ENCODE peak calls at places on chromosomes 5 and 9, in eight cellular contexts. D is IMR-90, L is A549, A is endodermal cell, E is endothelial cell, N is Calu3, K is fibroblast of pulmonary artery, Q is upper lobe of right lung. U is an unnamed sample.

GRCh38 chr9:20512636-20513035 is 109.7 kb downstream of the MLLT3 start:
- DNase-seq in D (peak; percentile 23), L (no peak), A (no peak), E (no peak), N (no peak), K (no peak), Q (no peak), U (no peak)

GRCh38 chr5:56631719-56632118 is 183.6 kb upstream of the MAP3K1 start:
- DNase-seq in D (no peak), L (no peak), A (no peak), E (no peak), N (no peak), K (no peak), Q (no peak), U (no peak)

GRCh38 chr5:43038523-43038989 is 1.6 kb downstream of the ANXA2R start:
- DNase-seq in D (peak; percentile 82), L (no peak), A (no peak), E (no peak), N (peak; percentile 50), K (peak; percentile 40), Q (no peak), U (no peak)

GRCh38 chr9:124296800-124297552 is 39.2 kb downstream of the NEK6 start:
- DNase-seq in D (no peak), L (no peak), A (no peak), E (no peak), N (no peak), K (no peak), Q (no peak), U (no peak)

GRCh38 chr5:77928776-77929175 is 152.6 kb upstream of the TBCA start:
- DNase-seq in D (no peak), L (no peak), A (no peak), E (no peak), N (no peak), K (no peak), Q (no peak), U (no peak)

GRCh38 chr9:134544388-134545212 is 97.0 kb upstream of the COL5A1 start:
- DNase-seq in D (peak; percentile 73), L (no peak), A (peak; percentile 91), E (no peak), N (peak; percentile 36), K (peak; percentile 77), Q (peak; percentile 58), U (peak; percentile 39)

GRCh38 chr9:136572003-136572595 is 26.3 kb upstream of the NOTCH1 start:
- DNase-seq in D (peak; percentile 77), L (peak; percentile 76), A (peak; percentile 99), E (peak; percentile 57), N (peak; percentile 15), K (peak; percentile 80), Q (no peak), U (peak; percentile 57)

GRCh38 chr9:92740015-92740408 is 24.6 kb downstream of the BICD2 start:
- DNase-seq in D (peak; percentile 55), L (no peak), A (no peak), E (no peak), N (no peak), K (peak; percentile 60), Q (no peak), U (no peak)

GRCh38 chr5:145203193-145203592 is 631.9 kb downstream of the PRELID2 start:
- DNase-seq in D (peak; percentile 35), L (no peak), A (no peak), E (no peak), N (no peak), K (peak; percentile 53), Q (no peak), U (no peak)

GRCh38 chr5:73299017-73299630 is 126.1 kb downstream of the TMEM174 start:
- DNase-seq in D (no peak), L (no peak), A (peak; percentile 87), E (peak; percentile 63), N (peak; percentile 74), K (no peak), Q (no peak), U (peak; percentile 43)

GRCh38 chr5:71830626-71831539 is 111.8 kb downstream of the CARTPT start:
- DNase-seq in D (peak; percentile 83), L (peak; percentile 33), A (no peak), E (no peak), N (peak; percentile 51), K (peak; percentile 89), Q (peak; percentile 72), U (no peak)

GRCh38 chr5:11617080-11617479 is 287.2 kb downstream of the CTNND2 start:
- DNase-seq in D (no peak), L (no peak), A (no peak), E (no peak), N (no peak), K (no peak), Q (no peak), U (no peak)

GRCh38 chr9:68704498-68704803 is 589 bp upstream of the PIP5K1B start:
- DNase-seq in D (no peak), L (no peak), A (no peak), E (no peak), N (no peak), K (no peak), Q (no peak), U (no peak)

GRCh38 chr9:136295537-136296433 is 8.1 kb downstream of the CCDC187 start:
- DNase-seq in D (no peak), L (no peak), A (no peak), E (no peak), N (no peak), K (no peak), Q (no peak), U (no peak)

GRCh38 chr5:139422307-139422893 is 16.9 kb downstream of the DNAJC18 start:
- DNase-seq in D (peak; percentile 78), L (peak; percentile 69), A (peak; percentile 80), E (peak; percentile 61), N (peak; percentile 59), K (peak; percentile 86), Q (no peak), U (peak; percentile 48)

GRCh38 chr5:95617057-95617456 is 2.8 kb upstream of the GPR150 start:
- DNase-seq in D (peak; percentile 59), L (peak; percentile 14), A (no peak), E (no peak), N (no peak), K (peak; percentile 87), Q (no peak), U (no peak)

GRCh38 chr5:138874771-138875628 is at the start of gene LRRTM2:
- DNase-seq in D (peak; percentile 98), L (no peak), A (no peak), E (no peak), N (no peak), K (peak; percentile 66), Q (no peak), U (peak; percentile 28)

GRCh38 chr5:155004138-155004744 is 9.3 kb upstream of the KIF4B start:
- DNase-seq in D (no peak), L (peak; percentile 45), A (peak; percentile 90), E (peak; percentile 5), N (peak; percentile 76), K (peak; percentile 42), Q (no peak), U (no peak)
- TF ChIP-seq CTCF in D (peak; percentile 41), L (peak; percentile 59), A (peak; percentile 80), E (no peak), N (peak; percentile 78), K (peak; percentile 66), Q (peak; percentile 52), U (peak; percentile 51)

GRCh38 chr5:135976216-135976615 is 21.4 kb upstream of the LECT2 start:
- DNase-seq in D (no peak), L (no peak), A (no peak), E (no peak), N (no peak), K (no peak), Q (no peak), U (no peak)
- TF ChIP-seq CTCF in D (no peak), L (no peak), A (no peak), E (no peak), N (no peak), K (no peak), Q (no peak), U (no peak)

DNA sequence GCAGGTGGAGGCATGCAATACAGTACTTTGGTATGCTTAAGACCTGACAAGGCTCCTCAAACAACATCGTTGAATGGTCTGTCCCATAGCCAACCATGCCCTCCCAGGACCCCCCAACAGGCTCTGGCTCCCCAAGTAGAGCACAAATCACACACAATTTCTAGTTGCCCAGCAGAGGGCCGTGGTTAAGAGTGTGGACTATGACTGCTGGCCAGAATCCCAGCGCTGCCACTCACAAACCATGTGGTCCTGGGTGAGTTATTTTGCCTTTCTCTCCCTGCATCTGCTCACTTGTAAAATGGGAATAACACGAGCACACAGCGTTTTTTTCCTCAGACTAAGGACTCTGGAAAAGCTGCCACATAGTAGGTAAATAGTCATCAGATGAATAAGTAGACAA is 6.5 kb downstream of the CKMT2 start:
- DNase-seq in D (no peak), L (no peak), A (no peak), E (no peak), N (no peak), K (no peak), Q (no peak), U (no peak)
- TF ChIP-seq CTCF in D (no peak), L (no peak), A (no peak), E (no peak), N (no peak), K (no peak), Q (no peak), U (no peak)

GRCh38 chr9:114504341-114505186 is 709 bp downstream of the WHRN start:
- DNase-seq in D (peak; percentile 19), L (peak; percentile 60), A (peak; percentile 88), E (peak; percentile 72), N (peak; percentile 30), K (peak; percentile 23), Q (peak; percentile 82), U (peak; percentile 42)
- TF ChIP-seq CTCF in D (peak; percentile 23), L (peak; percentile 38), A (peak; percentile 81), E (peak; percentile 20), N (no peak), K (peak; percentile 10), Q (peak; percentile 16), U (peak; percentile 56)

DNA sequence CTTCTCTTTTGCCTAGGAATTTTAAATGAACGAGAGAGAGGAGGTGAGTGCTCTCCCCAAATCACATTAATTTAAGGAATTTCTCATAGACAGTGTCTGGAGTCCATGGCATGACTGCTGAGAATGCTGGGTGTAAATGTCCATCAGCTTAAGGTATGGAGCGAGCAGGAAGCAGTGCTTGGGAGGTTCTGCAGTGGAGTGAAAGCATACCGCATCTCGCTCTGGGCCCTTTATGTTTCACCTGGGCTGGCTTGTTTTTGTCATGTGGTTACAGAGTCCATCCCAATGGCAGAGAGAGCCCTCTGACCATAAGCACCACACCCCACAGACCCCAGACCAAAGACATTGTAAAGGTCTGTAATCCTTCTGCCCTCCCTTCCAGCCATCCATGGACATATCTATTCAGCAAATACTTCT is 20.6 kb upstream of the TNFAIP8 start:
- DNase-seq in D (no peak), L (no peak), A (no peak), E (no peak), N (no peak), K (no peak), Q (no peak), U (no peak)
- TF ChIP-seq CTCF in D (no peak), L (no peak), A (no peak), E (no peak), N (no peak), K (no peak), Q (no peak), U (peak; percentile 3)

DNA sequence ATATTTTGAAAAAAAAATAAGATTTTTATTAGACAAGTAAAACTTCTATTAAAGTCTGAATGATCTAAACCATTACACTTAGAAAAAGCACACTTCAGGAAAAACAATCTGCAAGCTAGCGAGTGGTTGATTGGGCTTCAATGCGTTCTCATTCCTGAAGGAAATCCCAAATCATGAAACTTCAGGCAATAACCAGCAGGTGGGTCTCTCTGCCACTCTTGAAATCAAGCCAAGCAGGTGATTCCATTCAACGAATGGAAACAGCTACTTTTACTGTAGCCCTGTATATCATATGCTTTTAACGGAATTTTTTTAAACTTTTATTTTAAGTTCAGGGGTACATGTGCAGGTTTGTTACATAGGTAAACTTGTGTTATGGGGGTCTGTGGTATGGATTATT is 234.5 kb upstream of the TRPM3 start:
- DNase-seq in D (no peak), L (peak; percentile 9), A (peak; percentile 61), E (peak; percentile 6), N (no peak), K (no peak), Q (no peak), U (no peak)
- TF ChIP-seq CTCF in D (no peak), L (no peak), A (peak; percentile 77), E (peak; percentile 33), N (no peak), K (no peak), Q (no peak), U (peak; percentile 25)

U was measured in neural crest cell.